ENCODE peak calls at places on chromosomes 12 and 14, in five cellular contexts. One of them, this sample, is unnamed.

GRCh38 chr12:114241973-114242434 is 163.9 kb downstream of the TBX5 start:
- DNase-seq in WTC11: no peak
- DNase-seq in GM03348: no peak
- DNase-seq in transverse colon: no peak
- DNase-seq in LoVo: no peak
- DNase-seq in this sample: no peak

GRCh38 chr12:62919827-62920226 is 15.1 kb downstream of the PPM1H start:
- DNase-seq in WTC11: no peak
- DNase-seq in GM03348: peak; percentile 28
- DNase-seq in transverse colon: no peak
- DNase-seq in LoVo: peak; percentile 58
- DNase-seq in this sample: peak; percentile 12

GRCh38 chr12:21906919-21907642 is 34.1 kb downstream of the ABCC9 start:
- DNase-seq in WTC11: no peak
- DNase-seq in GM03348: peak; percentile 36
- DNase-seq in transverse colon: no peak
- DNase-seq in LoVo: no peak
- DNase-seq in this sample: no peak

GRCh38 chr14:101010293-101010692 is 106.8 kb upstream of the RTL1 start:
- DNase-seq in WTC11: peak; percentile 3
- DNase-seq in GM03348: no peak
- DNase-seq in transverse colon: no peak
- DNase-seq in LoVo: no peak
- DNase-seq in this sample: no peak

GRCh38 chr12:74732801-74733200 is 195.2 kb downstream of the ATXN7L3B start:
- DNase-seq in WTC11: no peak
- DNase-seq in GM03348: no peak
- DNase-seq in transverse colon: no peak
- DNase-seq in LoVo: no peak
- DNase-seq in this sample: no peak

GRCh38 chr12:109125791-109126190 is 9.4 kb downstream of the ACACB start:
- DNase-seq in WTC11: no peak
- DNase-seq in GM03348: no peak
- DNase-seq in transverse colon: peak; percentile 50
- DNase-seq in LoVo: no peak
- DNase-seq in this sample: no peak

GRCh38 chr14:104665663-104666522 is 23.5 kb upstream of the INF2 start:
- DNase-seq in WTC11: no peak
- DNase-seq in GM03348: no peak
- DNase-seq in transverse colon: peak; percentile 75
- DNase-seq in LoVo: peak; percentile 4
- DNase-seq in this sample: no peak

GRCh38 chr12:6215932-6216494 is 15.8 kb downstream of the CD9 start:
- DNase-seq in WTC11: peak; percentile 47
- DNase-seq in GM03348: peak; percentile 85
- DNase-seq in transverse colon: peak; percentile 88
- DNase-seq in LoVo: peak; percentile 99
- DNase-seq in this sample: peak; percentile 92

GRCh38 chr14:94390372-94391086 is 2.1 kb upstream of the SERPINA1 start:
- DNase-seq in WTC11: no peak
- DNase-seq in GM03348: no peak
- DNase-seq in transverse colon: peak; percentile 86
- DNase-seq in LoVo: peak; percentile 44
- DNase-seq in this sample: no peak

GRCh38 chr14:24639270-24639669 is 5.3 kb upstream of the GZMB start:
- DNase-seq in WTC11: no peak
- DNase-seq in GM03348: no peak
- DNase-seq in transverse colon: no peak
- DNase-seq in LoVo: no peak
- DNase-seq in this sample: no peak

GRCh38 chr12:106304001-106304421 is 1.5 kb downstream of the TCP11L2 start:
- DNase-seq in WTC11: no peak
- DNase-seq in GM03348: no peak
- DNase-seq in transverse colon: no peak
- DNase-seq in LoVo: no peak
- DNase-seq in this sample: no peak

GRCh38 chr14:96699666-96700065 is 97.5 kb upstream of the VRK1 start:
- DNase-seq in WTC11: no peak
- DNase-seq in GM03348: no peak
- DNase-seq in transverse colon: no peak
- DNase-seq in LoVo: no peak
- DNase-seq in this sample: no peak

GRCh38 chr14:81400202-81400678 is at the start of gene STON2:
- DNase-seq in WTC11: no peak
- DNase-seq in GM03348: peak; percentile 21
- DNase-seq in transverse colon: peak; percentile 69
- DNase-seq in LoVo: peak; percentile 86
- DNase-seq in this sample: peak; percentile 41

GRCh38 chr12:109537136-109537535 is 36.2 kb downstream of the MMAB start:
- DNase-seq in WTC11: no peak
- DNase-seq in GM03348: no peak
- DNase-seq in transverse colon: no peak
- DNase-seq in LoVo: no peak
- DNase-seq in this sample: no peak

GRCh38 chr12:113960030-113960429 is 6.1 kb downstream of the RBM19 start:
- DNase-seq in WTC11: no peak
- DNase-seq in GM03348: no peak
- DNase-seq in transverse colon: no peak
- DNase-seq in LoVo: no peak
- DNase-seq in this sample: no peak